ENCODE peak calls at places on chromosomes 11 and 22, in ten cellular contexts. One of them, this sample, is unnamed.

GRCh38 chr22:17782621-17783020 is 8.4 kb upstream of the BID start:
- DNase-seq in neural crest cell: no peak
- DNase-seq in CD4-positive, alpha-beta T cell: no peak
- DNase-seq in fibroblast of the aortic adventitia: no peak
- DNase-seq in AG10803: no peak
- DNase-seq in hepatocyte: no peak
- DNase-seq in HFFc6: no peak
- DNase-seq in BE2C: no peak
- DNase-seq in AG09309: no peak
- DNase-seq in GM06990: no peak
- DNase-seq in this sample: no peak

GRCh38 chr11:34358258-34358665 is 452 bp upstream of the ABTB2 start:
- DNase-seq in neural crest cell: peak; percentile 48
- DNase-seq in CD4-positive, alpha-beta T cell: no peak
- DNase-seq in fibroblast of the aortic adventitia: peak; percentile 67
- DNase-seq in AG10803: peak; percentile 37
- DNase-seq in hepatocyte: peak; percentile 75
- DNase-seq in HFFc6: no peak
- DNase-seq in BE2C: peak; percentile 60
- DNase-seq in AG09309: no peak
- DNase-seq in GM06990: peak; percentile 50
- DNase-seq in this sample: no peak

GRCh38 chr11:64537876-64538275 is 53.1 kb upstream of the SLC22A12 start:
- DNase-seq in neural crest cell: no peak
- DNase-seq in CD4-positive, alpha-beta T cell: no peak
- DNase-seq in fibroblast of the aortic adventitia: no peak
- DNase-seq in AG10803: no peak
- DNase-seq in hepatocyte: no peak
- DNase-seq in HFFc6: no peak
- DNase-seq in BE2C: no peak
- DNase-seq in AG09309: no peak
- DNase-seq in GM06990: no peak
- DNase-seq in this sample: no peak

GRCh38 chr11:57001674-57002401 is 13.1 kb downstream of the OR5AK2 start:
- DNase-seq in neural crest cell: no peak
- DNase-seq in CD4-positive, alpha-beta T cell: no peak
- DNase-seq in fibroblast of the aortic adventitia: peak; percentile 6
- DNase-seq in AG10803: no peak
- DNase-seq in hepatocyte: no peak
- DNase-seq in HFFc6: no peak
- DNase-seq in BE2C: no peak
- DNase-seq in AG09309: no peak
- DNase-seq in GM06990: no peak
- DNase-seq in this sample: no peak

GRCh38 chr11:116826751-116827431 is 2.8 kb upstream of the APOC3 start:
- DNase-seq in neural crest cell: no peak
- DNase-seq in CD4-positive, alpha-beta T cell: no peak
- DNase-seq in fibroblast of the aortic adventitia: no peak
- DNase-seq in AG10803: no peak
- DNase-seq in hepatocyte: peak; percentile 58
- DNase-seq in HFFc6: no peak
- DNase-seq in BE2C: no peak
- DNase-seq in AG09309: no peak
- DNase-seq in GM06990: no peak
- DNase-seq in this sample: no peak

GRCh38 chr11:3046190-3046589 is 11.0 kb downstream of the CARS1 start:
- DNase-seq in neural crest cell: no peak
- DNase-seq in CD4-positive, alpha-beta T cell: no peak
- DNase-seq in fibroblast of the aortic adventitia: no peak
- DNase-seq in AG10803: no peak
- DNase-seq in hepatocyte: no peak
- DNase-seq in HFFc6: no peak
- DNase-seq in BE2C: no peak
- DNase-seq in AG09309: no peak
- DNase-seq in GM06990: no peak
- DNase-seq in this sample: no peak

GRCh38 chr11:72828081-72828567 is 13.9 kb downstream of the ATG16L2 start:
- DNase-seq in neural crest cell: no peak
- DNase-seq in CD4-positive, alpha-beta T cell: no peak
- DNase-seq in fibroblast of the aortic adventitia: no peak
- DNase-seq in AG10803: peak; percentile 42
- DNase-seq in hepatocyte: no peak
- DNase-seq in HFFc6: no peak
- DNase-seq in BE2C: no peak
- DNase-seq in AG09309: no peak
- DNase-seq in GM06990: peak; percentile 23
- DNase-seq in this sample: no peak

GRCh38 chr11:74257934-74258553 is 53.4 kb downstream of the P4HA3 start:
- DNase-seq in neural crest cell: no peak
- DNase-seq in CD4-positive, alpha-beta T cell: no peak
- DNase-seq in fibroblast of the aortic adventitia: peak; percentile 90
- DNase-seq in AG10803: peak; percentile 68
- DNase-seq in hepatocyte: no peak
- DNase-seq in HFFc6: peak; percentile 7
- DNase-seq in BE2C: no peak
- DNase-seq in AG09309: no peak
- DNase-seq in GM06990: no peak
- DNase-seq in this sample: no peak

GRCh38 chr11:62394825-62395538 is 23.9 kb upstream of the SCGB1A1 start:
- DNase-seq in neural crest cell: peak; percentile 48
- DNase-seq in CD4-positive, alpha-beta T cell: no peak
- DNase-seq in fibroblast of the aortic adventitia: peak; percentile 92
- DNase-seq in AG10803: peak; percentile 87
- DNase-seq in hepatocyte: peak; percentile 89
- DNase-seq in HFFc6: peak; percentile 76
- DNase-seq in BE2C: peak; percentile 93
- DNase-seq in AG09309: peak; percentile 59
- DNase-seq in GM06990: no peak
- DNase-seq in this sample: peak; percentile 83

GRCh38 chr11:62391642-62392425 is 27.0 kb upstream of the SCGB1A1 start:
- DNase-seq in neural crest cell: no peak
- DNase-seq in CD4-positive, alpha-beta T cell: no peak
- DNase-seq in fibroblast of the aortic adventitia: no peak
- DNase-seq in AG10803: no peak
- DNase-seq in hepatocyte: no peak
- DNase-seq in HFFc6: no peak
- DNase-seq in BE2C: no peak
- DNase-seq in AG09309: no peak
- DNase-seq in GM06990: no peak
- DNase-seq in this sample: no peak

GRCh38 chr11:62393735-62394134 is 25.1 kb upstream of the SCGB1A1 start:
- DNase-seq in neural crest cell: no peak
- DNase-seq in CD4-positive, alpha-beta T cell: no peak
- DNase-seq in fibroblast of the aortic adventitia: no peak
- DNase-seq in AG10803: no peak
- DNase-seq in hepatocyte: no peak
- DNase-seq in HFFc6: no peak
- DNase-seq in BE2C: no peak
- DNase-seq in AG09309: no peak
- DNase-seq in GM06990: no peak
- DNase-seq in this sample: no peak

GRCh38 chr11:62392506-62392905 is 26.3 kb upstream of the SCGB1A1 start:
- DNase-seq in neural crest cell: no peak
- DNase-seq in CD4-positive, alpha-beta T cell: no peak
- DNase-seq in fibroblast of the aortic adventitia: no peak
- DNase-seq in AG10803: no peak
- DNase-seq in hepatocyte: no peak
- DNase-seq in HFFc6: no peak
- DNase-seq in BE2C: no peak
- DNase-seq in AG09309: no peak
- DNase-seq in GM06990: no peak
- DNase-seq in this sample: no peak

DNA sequence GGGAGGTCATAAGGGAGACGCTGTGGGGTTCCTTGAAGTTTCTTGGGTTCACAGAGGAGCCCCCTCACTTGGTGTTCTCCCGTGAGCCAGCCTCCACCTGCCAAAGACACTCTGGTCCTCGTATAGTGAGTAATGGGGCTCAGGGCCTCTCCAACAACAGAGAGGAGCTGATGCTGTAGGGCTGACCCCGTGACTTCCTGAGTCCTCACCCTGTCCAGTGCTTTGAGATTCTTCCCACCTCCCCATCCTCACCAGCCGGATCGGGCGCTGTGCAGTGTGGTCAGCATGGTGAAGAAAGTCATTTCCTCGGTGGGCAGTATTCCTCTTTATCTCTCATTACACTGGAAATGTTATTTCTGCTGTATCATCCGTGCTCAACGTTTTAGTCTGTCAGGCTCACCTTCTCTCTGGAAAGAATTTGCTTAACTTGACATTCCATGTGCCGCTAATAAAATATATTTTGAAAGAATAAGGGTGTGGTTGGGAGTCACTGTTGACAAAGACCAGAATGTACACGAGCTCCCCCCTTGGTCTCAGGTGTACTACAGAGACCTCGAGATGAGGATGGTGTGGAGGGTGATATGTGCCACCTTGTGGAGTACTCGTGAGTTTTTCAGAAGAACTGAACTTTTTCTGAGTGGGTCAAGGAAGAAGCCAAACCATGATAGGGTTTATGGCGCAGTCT is 25.7 kb upstream of the SCGB1A1 start:
- DNase-seq in neural crest cell: no peak
- DNase-seq in CD4-positive, alpha-beta T cell: no peak
- DNase-seq in fibroblast of the aortic adventitia: no peak
- DNase-seq in AG10803: no peak
- DNase-seq in hepatocyte: peak; percentile 51
- DNase-seq in HFFc6: no peak
- DNase-seq in BE2C: no peak
- DNase-seq in AG09309: no peak
- DNase-seq in GM06990: no peak
- DNase-seq in this sample: peak; percentile 38
- TF ChIP-seq CTCF in neural crest cell: no peak
- TF ChIP-seq CTCF in CD4-positive, alpha-beta T cell: peak; percentile 44
- TF ChIP-seq CTCF in fibroblast of the aortic adventitia: no peak
- TF ChIP-seq CTCF in AG10803: no peak
- TF ChIP-seq CTCF in hepatocyte: peak; percentile 37
- TF ChIP-seq CTCF in HFFc6: peak; percentile 55
- TF ChIP-seq CTCF in BE2C: peak; percentile 23
- TF ChIP-seq CTCF in AG09309: no peak
- TF ChIP-seq CTCF in GM06990: peak; percentile 63
- TF ChIP-seq CTCF in this sample: peak; percentile 39

DNA sequence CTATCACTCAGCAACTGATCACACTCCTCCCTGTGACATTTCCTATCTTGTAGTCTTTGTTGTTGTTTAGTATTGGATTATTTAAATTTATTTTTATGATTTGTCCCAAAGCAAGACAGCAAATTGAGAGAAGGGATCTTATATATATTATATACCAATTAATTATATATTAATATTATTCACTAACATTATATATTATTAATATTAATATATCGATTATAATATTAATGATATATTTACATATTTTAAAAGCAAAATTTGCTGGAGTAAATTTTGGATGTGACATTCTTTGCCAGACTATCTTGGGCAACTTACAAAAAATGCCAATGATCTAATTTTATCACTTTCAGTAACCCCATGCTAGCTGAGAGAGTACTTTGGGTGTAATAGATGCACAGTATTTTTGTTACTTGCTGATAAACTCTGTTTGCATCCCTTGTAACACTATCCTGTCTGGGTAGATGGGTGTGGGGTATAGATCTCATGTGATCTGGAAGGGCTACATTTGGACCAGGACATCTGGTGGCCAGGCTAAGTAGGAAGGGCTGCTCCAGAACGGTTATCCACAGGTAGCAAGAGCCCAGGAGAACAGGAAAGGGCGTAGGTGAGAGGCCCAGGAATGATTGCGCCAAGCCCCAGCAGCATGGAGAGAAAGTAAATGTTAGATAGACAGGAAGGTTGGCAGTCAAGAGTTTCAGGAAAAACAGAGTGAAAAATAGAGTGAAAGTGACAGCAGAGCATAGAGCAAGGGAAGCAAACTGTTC is 608.6 kb upstream of the KIRREL3 start:
- DNase-seq in neural crest cell: no peak
- DNase-seq in CD4-positive, alpha-beta T cell: no peak
- DNase-seq in fibroblast of the aortic adventitia: no peak
- DNase-seq in AG10803: no peak
- DNase-seq in hepatocyte: peak; percentile 26
- DNase-seq in HFFc6: no peak
- DNase-seq in BE2C: no peak
- DNase-seq in AG09309: no peak
- DNase-seq in GM06990: no peak
- DNase-seq in this sample: no peak
- TF ChIP-seq CTCF in neural crest cell: no peak
- TF ChIP-seq CTCF in CD4-positive, alpha-beta T cell: no peak
- TF ChIP-seq CTCF in fibroblast of the aortic adventitia: no peak
- TF ChIP-seq CTCF in AG10803: no peak
- TF ChIP-seq CTCF in hepatocyte: peak; percentile 20
- TF ChIP-seq CTCF in HFFc6: no peak
- TF ChIP-seq CTCF in BE2C: no peak
- TF ChIP-seq CTCF in AG09309: no peak
- TF ChIP-seq CTCF in GM06990: no peak
- TF ChIP-seq CTCF in this sample: no peak

GRCh38 chr11:126106929-126107328 is 44.3 kb upstream of the CDON start:
- DNase-seq in neural crest cell: no peak
- DNase-seq in CD4-positive, alpha-beta T cell: no peak
- DNase-seq in fibroblast of the aortic adventitia: no peak
- DNase-seq in AG10803: no peak
- DNase-seq in hepatocyte: no peak
- DNase-seq in HFFc6: no peak
- DNase-seq in BE2C: no peak
- DNase-seq in AG09309: no peak
- DNase-seq in GM06990: no peak
- DNase-seq in this sample: no peak

GRCh38 chr11:126112547-126112946 is 49.9 kb upstream of the CDON start:
- DNase-seq in neural crest cell: no peak
- DNase-seq in CD4-positive, alpha-beta T cell: no peak
- DNase-seq in fibroblast of the aortic adventitia: peak; percentile 88
- DNase-seq in AG10803: peak; percentile 95
- DNase-seq in hepatocyte: peak; percentile 80
- DNase-seq in HFFc6: no peak
- DNase-seq in BE2C: peak; percentile 96
- DNase-seq in AG09309: peak; percentile 46
- DNase-seq in GM06990: no peak
- DNase-seq in this sample: no peak

GRCh38 chr11:126113012-126113411 is 50.3 kb upstream of the CDON start:
- DNase-seq in neural crest cell: no peak
- DNase-seq in CD4-positive, alpha-beta T cell: no peak
- DNase-seq in fibroblast of the aortic adventitia: no peak
- DNase-seq in AG10803: no peak
- DNase-seq in hepatocyte: no peak
- DNase-seq in HFFc6: no peak
- DNase-seq in BE2C: peak; percentile 35
- DNase-seq in AG09309: no peak
- DNase-seq in GM06990: no peak
- DNase-seq in this sample: no peak

GRCh38 chr11:126111458-126112116 is 48.9 kb upstream of the CDON start:
- DNase-seq in neural crest cell: no peak
- DNase-seq in CD4-positive, alpha-beta T cell: no peak
- DNase-seq in fibroblast of the aortic adventitia: no peak
- DNase-seq in AG10803: no peak
- DNase-seq in hepatocyte: no peak
- DNase-seq in HFFc6: no peak
- DNase-seq in BE2C: peak; percentile 98
- DNase-seq in AG09309: no peak
- DNase-seq in GM06990: no peak
- DNase-seq in this sample: no peak

GRCh38 chr11:126109941-126110731 is 47.5 kb upstream of the CDON start:
- DNase-seq in neural crest cell: no peak
- DNase-seq in CD4-positive, alpha-beta T cell: no peak
- DNase-seq in fibroblast of the aortic adventitia: peak; percentile 40
- DNase-seq in AG10803: peak; percentile 33
- DNase-seq in hepatocyte: no peak
- DNase-seq in HFFc6: peak; percentile 29
- DNase-seq in BE2C: no peak
- DNase-seq in AG09309: no peak
- DNase-seq in GM06990: no peak
- DNase-seq in this sample: peak; percentile 48
- TF ChIP-seq CTCF in neural crest cell: no peak
- TF ChIP-seq CTCF in CD4-positive, alpha-beta T cell: no peak
- TF ChIP-seq CTCF in fibroblast of the aortic adventitia: no peak
- TF ChIP-seq CTCF in AG10803: no peak
- TF ChIP-seq CTCF in hepatocyte: no peak
- TF ChIP-seq CTCF in HFFc6: no peak
- TF ChIP-seq CTCF in BE2C: no peak
- TF ChIP-seq CTCF in AG09309: no peak
- TF ChIP-seq CTCF in GM06990: no peak
- TF ChIP-seq CTCF in this sample: no peak

GRCh38 chr22:19490628-19491230 is 11.0 kb downstream of the CDC45 start:
- DNase-seq in neural crest cell: no peak
- DNase-seq in CD4-positive, alpha-beta T cell: no peak
- DNase-seq in fibroblast of the aortic adventitia: no peak
- DNase-seq in AG10803: no peak
- DNase-seq in hepatocyte: no peak
- DNase-seq in HFFc6: no peak
- DNase-seq in BE2C: no peak
- DNase-seq in AG09309: no peak
- DNase-seq in GM06990: no peak
- DNase-seq in this sample: no peak

GRCh38 chr22:19488285-19488684 is 8.6 kb downstream of the CDC45 start:
- DNase-seq in neural crest cell: no peak
- DNase-seq in CD4-positive, alpha-beta T cell: no peak
- DNase-seq in fibroblast of the aortic adventitia: no peak
- DNase-seq in AG10803: no peak
- DNase-seq in hepatocyte: no peak
- DNase-seq in HFFc6: no peak
- DNase-seq in BE2C: no peak
- DNase-seq in AG09309: no peak
- DNase-seq in GM06990: no peak
- DNase-seq in this sample: no peak

GRCh38 chr22:19492504-19493174 is 12.9 kb downstream of the CDC45 start:
- DNase-seq in neural crest cell: no peak
- DNase-seq in CD4-positive, alpha-beta T cell: no peak
- DNase-seq in fibroblast of the aortic adventitia: no peak
- DNase-seq in AG10803: no peak
- DNase-seq in hepatocyte: no peak
- DNase-seq in HFFc6: no peak
- DNase-seq in BE2C: no peak
- DNase-seq in AG09309: no peak
- DNase-seq in GM06990: no peak
- DNase-seq in this sample: no peak

GRCh38 chr22:19494001-19494560 is 14.4 kb downstream of the CDC45 start:
- DNase-seq in neural crest cell: no peak
- DNase-seq in CD4-positive, alpha-beta T cell: no peak
- DNase-seq in fibroblast of the aortic adventitia: no peak
- DNase-seq in AG10803: no peak
- DNase-seq in hepatocyte: no peak
- DNase-seq in HFFc6: no peak
- DNase-seq in BE2C: no peak
- DNase-seq in AG09309: no peak
- DNase-seq in GM06990: no peak
- DNase-seq in this sample: no peak

GRCh38 chr22:19488884-19489843 is 9.4 kb downstream of the CDC45 start:
- DNase-seq in neural crest cell: no peak
- DNase-seq in CD4-positive, alpha-beta T cell: no peak
- DNase-seq in fibroblast of the aortic adventitia: peak; percentile 54
- DNase-seq in AG10803: peak; percentile 14
- DNase-seq in hepatocyte: no peak
- DNase-seq in HFFc6: no peak
- DNase-seq in BE2C: no peak
- DNase-seq in AG09309: no peak
- DNase-seq in GM06990: no peak
- DNase-seq in this sample: no peak
- TF ChIP-seq CTCF in neural crest cell: no peak
- TF ChIP-seq CTCF in CD4-positive, alpha-beta T cell: no peak
- TF ChIP-seq CTCF in fibroblast of the aortic adventitia: peak; percentile 7
- TF ChIP-seq CTCF in AG10803: peak; percentile 22
- TF ChIP-seq CTCF in hepatocyte: peak; percentile 22
- TF ChIP-seq CTCF in HFFc6: no peak
- TF ChIP-seq CTCF in BE2C: no peak
- TF ChIP-seq CTCF in AG09309: no peak
- TF ChIP-seq CTCF in GM06990: no peak
- TF ChIP-seq CTCF in this sample: no peak

This sample was measured in GM13977.